ENCODE peak calls at places on chromosomes 7 and 10, in six cellular contexts. R is H9, S is H1, T is IMR-90, B is mesenchymal stem cell, P is trophoblast cell. G is an unnamed sample.

GRCh38 chr10:55410415-55410885 is 609.4 kb upstream of the PCDH15 start:
- DNase-seq in R (peak; percentile 44), S (peak; percentile 19), T (no peak), B (peak; percentile 33), P (no peak), G (peak; percentile 80)

GRCh38 chr7:96088579-96088978 is 233.3 kb downstream of the SLC25A13 start:
- DNase-seq in R (no peak), S (no peak), T (peak; percentile 46), B (no peak), P (no peak), G (no peak)

GRCh38 chr10:79149662-79150443 is 81.1 kb downstream of the ZMIZ1 start:
- DNase-seq in R (peak; percentile 67), S (no peak), T (peak; percentile 61), B (peak; percentile 68), P (no peak), G (no peak)

GRCh38 chr7:99805641-99806040 is 21.7 kb upstream of the CYP3A4 start:
- DNase-seq in R (no peak), S (no peak), T (no peak), B (no peak), P (no peak), G (no peak)

GRCh38 chr10:129971381-129972144 is 7.5 kb upstream of the EBF3 start:
- DNase-seq in R (peak; percentile 64), S (no peak), T (peak; percentile 22), B (peak; percentile 53), P (peak; percentile 20), G (peak; percentile 71)

GRCh38 chr7:29196971-29197370 is 2.4 kb downstream of the CHN2 start:
- DNase-seq in R (no peak), S (no peak), T (no peak), B (no peak), P (no peak), G (no peak)

GRCh38 chr10:107409517-107409916 is 245.0 kb upstream of the SORCS1 start:
- DNase-seq in R (no peak), S (no peak), T (peak; percentile 0), B (peak; percentile 37), P (no peak), G (no peak)

GRCh38 chr10:61600389-61600788 is 62.3 kb upstream of the CABCOCO1 start:
- DNase-seq in R (no peak), S (no peak), T (peak; percentile 10), B (no peak), P (no peak), G (no peak)

GRCh38 chr7:101739757-101740398 is 77.5 kb upstream of the CUX1 start:
- DNase-seq in R (no peak), S (no peak), T (no peak), B (no peak), P (no peak), G (no peak)

GRCh38 chr10:21975378-21975990 is 28.0 kb downstream of the DNAJC1 start:
- DNase-seq in R (no peak), S (no peak), T (no peak), B (no peak), P (no peak), G (peak; percentile 27)

GRCh38 chr10:28940158-28940888 is 263.0 kb downstream of the BAMBI start:
- DNase-seq in R (no peak), S (no peak), T (no peak), B (no peak), P (no peak), G (no peak)

GRCh38 chr10:79559726-79560125 is 481 bp downstream of the SFTPA2 start:
- DNase-seq in R (no peak), S (no peak), T (peak; percentile 43), B (no peak), P (no peak), G (no peak)

GRCh38 chr10:100528123-100528884 is 1.4 kb downstream of the NDUFB8 start:
- DNase-seq in R (no peak), S (no peak), T (no peak), B (no peak), P (no peak), G (no peak)

GRCh38 chr7:4641667-4642467 is 40.2 kb upstream of the FOXK1 start:
- DNase-seq in R (peak; percentile 92), S (peak; percentile 80), T (peak; percentile 89), B (peak; percentile 53), P (peak; percentile 94), G (peak; percentile 93)

GRCh38 chr7:51262796-51263519 is 53.7 kb downstream of the COBL start:
- DNase-seq in R (no peak), S (no peak), T (no peak), B (no peak), P (no peak), G (no peak)

GRCh38 chr7:82506702-82507101 is 63.1 kb upstream of the CACNA2D1 start:
- DNase-seq in R (peak; percentile 33), S (no peak), T (peak; percentile 62), B (peak; percentile 37), P (no peak), G (no peak)

GRCh38 chr7:3730271-3730670 is 429.2 kb downstream of the SDK1 start:
- DNase-seq in R (no peak), S (no peak), T (peak; percentile 41), B (no peak), P (no peak), G (no peak)

GRCh38 chr10:70492786-70493659 is 14.5 kb downstream of the PALD1 start:
- DNase-seq in R (no peak), S (no peak), T (peak; percentile 30), B (no peak), P (peak; percentile 48), G (no peak)

GRCh38 chr10:52993109-52993508 is 220.5 kb upstream of the MBL2 start:
- DNase-seq in R (no peak), S (no peak), T (no peak), B (no peak), P (no peak), G (no peak)

GRCh38 chr7:152723364-152723763 is 36.2 kb upstream of the ACTR3B start:
- DNase-seq in R (no peak), S (no peak), T (no peak), B (no peak), P (no peak), G (no peak)

GRCh38 chr10:103836273-103836672 is 19.1 kb downstream of the SH3PXD2A start:
- DNase-seq in R (no peak), S (no peak), T (no peak), B (no peak), P (no peak), G (no peak)

GRCh38 chr7:30309302-30309701 is 24.9 kb downstream of the ZNRF2 start:
- DNase-seq in R (no peak), S (no peak), T (no peak), B (no peak), P (no peak), G (no peak)

GRCh38 chr10:64867501-64867962 is 1346.3 kb downstream of the REEP3 start:
- DNase-seq in R (no peak), S (no peak), T (no peak), B (no peak), P (no peak), G (no peak)

GRCh38 chr10:13473986-13474385 is 54.8 kb downstream of the BEND7 start:
- DNase-seq in R (no peak), S (no peak), T (no peak), B (no peak), P (no peak), G (no peak)

GRCh38 chr7:86958380-86958779 is 101.1 kb downstream of the ELAPOR2 start:
- DNase-seq in R (no peak), S (no peak), T (no peak), B (no peak), P (no peak), G (no peak)
- H3K14ac ChIP-seq in R (no peak overlapping the region), S (no peak overlapping the region), T (no peak overlapping the region), B (no peak overlapping the region), P (no peak overlapping the region), G (no peak overlapping the region)

GRCh38 chr7:40987571-40987970 is 715.3 kb downstream of the INHBA start:
- DNase-seq in R (no peak), S (no peak), T (peak; percentile 55), B (peak; percentile 21), P (no peak), G (no peak)
- H4K91ac ChIP-seq in R (no peak overlapping the region), S (no peak overlapping the region), T (no peak overlapping the region), B (no peak overlapping the region), P (no peak overlapping the region), G (no peak overlapping the region)

DNA sequence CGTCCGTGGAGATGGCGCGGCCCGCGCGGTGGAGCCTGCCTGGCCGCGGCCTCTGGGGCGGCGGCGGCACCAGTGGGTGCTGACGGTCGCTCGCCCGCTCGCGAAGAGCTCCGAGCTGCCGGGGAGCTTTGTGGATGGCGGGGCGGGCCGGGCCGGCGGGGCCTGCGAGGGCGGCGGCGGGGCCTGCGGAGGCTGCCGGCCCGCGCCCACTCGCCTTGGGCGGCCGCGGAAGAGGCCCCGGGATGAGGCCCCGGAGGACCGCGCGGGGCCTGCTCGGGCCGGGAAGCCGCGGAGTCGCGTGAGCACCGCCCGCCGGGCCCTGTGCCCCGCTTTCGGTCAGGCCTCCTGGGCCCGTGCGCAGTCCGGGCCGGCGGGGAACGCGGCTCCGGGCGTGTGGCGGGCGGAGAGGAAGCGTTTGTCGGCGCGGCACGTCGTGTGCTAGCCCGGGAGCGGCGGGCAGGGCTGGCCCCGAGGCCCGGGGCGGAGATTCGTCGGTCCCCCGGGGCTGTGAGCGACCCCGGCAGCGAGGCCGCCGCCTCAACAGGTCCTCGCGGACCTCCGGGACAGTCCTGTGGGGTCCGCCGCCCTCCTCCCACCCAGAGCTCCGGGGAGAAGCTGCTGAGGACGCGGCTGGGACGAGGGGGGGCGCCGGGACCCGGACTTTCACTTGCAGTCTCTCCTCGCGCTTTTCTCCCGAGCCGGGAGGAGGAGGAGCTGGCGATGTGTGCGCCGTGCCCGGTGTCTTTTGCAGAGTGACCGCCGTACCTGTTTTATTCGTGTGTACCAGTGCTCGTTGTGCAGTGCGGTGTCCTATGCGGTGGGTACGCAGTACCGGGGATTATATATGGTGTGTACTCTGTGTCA is 578 bp downstream of the ZMYND11 start:
- DNase-seq in R (peak; percentile 55), S (no peak), T (peak; percentile 43), B (peak; percentile 72), P (no peak), G (peak; percentile 42)
- H3K18ac ChIP-seq in R (peak overlapping the region; percentile 89), S (peak overlapping the region; percentile 12), T (peak overlapping the region; percentile 19), B (peak overlapping the region; percentile 84), P (peak overlapping the region; percentile 96), G (peak overlapping the region; percentile 97)

DNA sequence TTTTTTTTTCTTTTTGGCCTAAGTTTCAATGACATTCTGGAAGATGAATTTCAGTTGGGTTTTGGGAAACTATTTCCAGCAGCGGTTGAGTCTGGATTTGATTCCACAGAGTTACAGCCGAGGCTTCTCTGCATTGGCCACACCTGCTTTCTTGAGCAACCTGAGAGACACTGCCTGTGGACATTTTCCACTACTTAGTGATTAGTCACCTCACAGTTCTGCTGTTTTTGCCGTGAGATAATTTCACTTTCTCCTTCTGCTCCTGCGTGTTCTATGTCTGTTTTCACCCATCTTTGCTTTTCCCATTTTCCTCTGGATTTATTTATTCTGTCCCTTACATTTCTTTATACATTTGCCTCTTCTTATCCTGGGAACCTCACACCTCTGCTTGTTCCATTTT is 243.0 kb downstream of the BICC1 start:
- DNase-seq in R (no peak), S (no peak), T (peak; percentile 68), B (peak; percentile 70), P (peak; percentile 56), G (no peak)
- H3K14ac ChIP-seq in R (no peak overlapping the region), S (no peak overlapping the region), T (peak overlapping the region; percentile 14), B (no peak overlapping the region), P (no peak overlapping the region), G (no peak overlapping the region)

DNA sequence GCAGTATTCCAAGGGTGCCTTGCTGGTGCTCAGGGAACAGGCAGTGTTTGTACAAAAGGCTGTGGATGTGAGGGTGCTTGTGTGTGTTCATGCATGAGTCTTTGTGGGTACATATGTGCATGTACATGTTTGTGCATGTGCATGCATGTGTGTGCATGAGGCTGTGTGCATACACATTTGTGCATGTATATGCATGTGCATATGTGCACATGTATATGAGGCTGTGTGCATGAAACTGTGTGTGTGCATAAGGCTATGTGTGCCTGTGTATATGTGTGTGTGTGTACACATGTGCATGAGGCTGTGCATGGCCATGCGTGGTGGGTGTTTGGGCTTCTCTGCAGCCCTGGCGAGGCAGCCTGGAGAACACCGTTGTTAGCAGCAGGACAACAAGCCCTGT is 207.7 kb upstream of the ADCY1 start:
- DNase-seq in R (no peak), S (no peak), T (no peak), B (no peak), P (no peak), G (no peak)
- H4K91ac ChIP-seq in R (no peak overlapping the region), S (no peak overlapping the region), T (no peak overlapping the region), B (no peak overlapping the region), P (no peak overlapping the region), G (no peak overlapping the region)

G was measured in neuronal stem cell.